ENCODE peak calls at places on chromosomes 13 and 19, in nine cellular contexts. W is stomach; F is activated CD4-positive, alpha-beta T cell treated with anti-CD3 and anti-CD28 coated beads for 36 hours; E is cardiac septum; T is NCI-H2171; K is adipocyte; U is B cell; N is thoracic aorta; Y is GM03348. O is an unnamed sample.

GRCh38 chr19:37313335-37313627 is 57.6 kb upstream of the ZNF527 start:
- DNase-seq in W (no peak), F (no peak), E (no peak), T (no peak), K (no peak), U (no peak), N (no peak), Y (no peak), O (no peak)

GRCh38 chr13:102225892-102226291 is 176.0 kb downstream of the FGF14 start:
- DNase-seq in W (no peak), F (no peak), E (no peak), T (no peak), K (no peak), U (no peak), N (no peak), Y (no peak), O (no peak)

GRCh38 chr19:44943801-44944249 is 1.8 kb downstream of the APOC4 start:
- DNase-seq in W (peak), F (no peak), E (no peak), T (no peak), K (no peak), U (peak), N (no peak), Y (no peak), O (no peak)

GRCh38 chr13:76271728-76272232 is 614.4 kb downstream of the KCTD12 start:
- DNase-seq in W (no peak), F (no peak), E (no peak), T (no peak), K (no peak), U (no peak), N (no peak), Y (no peak), O (no peak)

GRCh38 chr13:27639186-27639585 is 17.5 kb downstream of the POLR1D start:
- DNase-seq in W (no peak), F (no peak), E (no peak), T (no peak), K (no peak), U (no peak), N (no peak), Y (no peak), O (no peak)

GRCh38 chr19:48596679-48597465 is 9.7 kb upstream of the SPACA4 start:
- DNase-seq in W (no peak), F (peak), E (no peak), T (no peak), K (no peak), U (no peak), N (no peak), Y (no peak), O (no peak)

GRCh38 chr19:29687244-29687896 is 22.1 kb downstream of the PLEKHF1 start:
- DNase-seq in W (no peak), F (peak), E (no peak), T (peak), K (peak), U (no peak), N (no peak), Y (peak), O (no peak)

GRCh38 chr19:982567-983170 is 1.5 kb upstream of the WDR18 start:
- DNase-seq in W (peak), F (peak), E (peak), T (peak), K (peak), U (peak), N (no peak), Y (peak), O (peak)

GRCh38 chr19:1223018-1223855 is 14.6 kb downstream of the CBARP start:
- DNase-seq in W (no peak), F (peak), E (no peak), T (peak), K (no peak), U (no peak), N (no peak), Y (no peak), O (no peak)

GRCh38 chr13:98775386-98775785 is 22.9 kb upstream of the SLC15A1 start:
- DNase-seq in W (no peak), F (no peak), E (peak), T (no peak), K (no peak), U (no peak), N (no peak), Y (no peak), O (no peak)

GRCh38 chr19:2096543-2097329 is at the start of gene IZUMO4:
- DNase-seq in W (peak), F (peak), E (peak), T (peak), K (peak), U (peak), N (peak), Y (peak), O (peak)